ENCODE peak calls at places on chromosome 2, in four cellular contexts. One of them, this sample, is unnamed.

GRCh38 chr2:127410871-127411396 is 7.3 kb upstream of the PROC start:
- DNase-seq in GF-D8: no peak
- DNase-seq in transverse colon: no peak
- DNase-seq in GM12878: no peak
- DNase-seq in this sample: no peak

GRCh38 chr2:30336978-30337841 is 105.9 kb downstream of the LBH start:
- DNase-seq in transverse colon: peak; percentile 57
- DNase-seq in GM12878: peak; percentile 92
- DNase-seq in GF-D8: no peak
- DNase-seq in this sample: no peak

GRCh38 chr2:196174424-196174823 is 3.0 kb upstream of the STK17B start:
- DNase-seq in GF-D8: no peak
- DNase-seq in GM12878: no peak
- DNase-seq in transverse colon: no peak
- DNase-seq in this sample: no peak

GRCh38 chr2:14925471-14925870 is 293.0 kb downstream of the LRATD1 start:
- DNase-seq in GM12878: no peak
- DNase-seq in GF-D8: no peak
- DNase-seq in transverse colon: no peak
- DNase-seq in this sample: no peak

GRCh38 chr2:158024288-158024898 is 77.3 kb upstream of the UPP2 start:
- DNase-seq in transverse colon: peak; percentile 48
- DNase-seq in GF-D8: no peak
- DNase-seq in GM12878: no peak
- DNase-seq in this sample: peak; percentile 48

GRCh38 chr2:72973566-72974435 is 56.5 kb downstream of the EMX1 start:
- DNase-seq in GM12878: no peak
- DNase-seq in GF-D8: peak; percentile 4
- DNase-seq in transverse colon: peak; percentile 41
- DNase-seq in this sample: peak; percentile 46

GRCh38 chr2:202632682-202633081 is 2.1 kb upstream of the FAM117B start:
- DNase-seq in GM12878: no peak
- DNase-seq in transverse colon: no peak
- DNase-seq in GF-D8: no peak
- DNase-seq in this sample: no peak

GRCh38 chr2:238974510-238975166 is 126.8 kb downstream of the TWIST2 start:
- DNase-seq in GM12878: no peak
- DNase-seq in transverse colon: no peak
- DNase-seq in GF-D8: no peak
- DNase-seq in this sample: no peak

GRCh38 chr2:59997371-59997770 is 556.1 kb downstream of the BCL11A start:
- DNase-seq in GM12878: no peak
- DNase-seq in GF-D8: no peak
- DNase-seq in transverse colon: no peak
- DNase-seq in this sample: no peak

GRCh38 chr2:21175895-21176646 is 52.3 kb downstream of the TDRD15 start:
- DNase-seq in transverse colon: no peak
- DNase-seq in GM12878: no peak
- DNase-seq in GF-D8: no peak
- DNase-seq in this sample: peak; percentile 4

This sample was measured in AML-193.